ENCODE peak calls at places on chromosomes 7 and 10, in six cellular contexts. Y, D, K, L, Z and V are unnamed samples.

GRCh38 chr10:13983035-13983434 is 347.7 kb downstream of the FRMD4A start:
- DNase-seq in Y (no peak), D (no peak), K (no peak), L (no peak), Z (no peak), V (no peak)

GRCh38 chr7:74579800-74580685 is 77.5 kb upstream of the GTF2I start:
- DNase-seq in Y (peak; percentile 58), D (no peak), K (no peak), L (peak; percentile 42), Z (no peak), V (no peak)

GRCh38 chr7:3747452-3747851 is 446.4 kb downstream of the SDK1 start:
- DNase-seq in Y (no peak), D (no peak), K (peak; percentile 24), L (no peak), Z (no peak), V (no peak)

GRCh38 chr7:26397786-26398435 is 106.2 kb downstream of the SNX10 start:
- DNase-seq in Y (peak; percentile 44), D (peak; percentile 64), K (no peak), L (peak; percentile 14), Z (no peak), V (no peak)

GRCh38 chr7:151312831-151313809 is 28.5 kb upstream of the NUB1 start:
- DNase-seq in Y (no peak), D (no peak), K (no peak), L (no peak), Z (no peak), V (no peak)

GRCh38 chr7:151389768-151390593 is 19.9 kb downstream of the WDR86 start:
- DNase-seq in Y (no peak), D (no peak), K (no peak), L (no peak), Z (no peak), V (no peak)

GRCh38 chr7:83749495-83749894 is 100.6 kb upstream of the SEMA3E start:
- DNase-seq in Y (no peak), D (no peak), K (no peak), L (no peak), Z (no peak), V (no peak)

GRCh38 chr7:30226593-30227268 is 57.7 kb upstream of the ZNRF2 start:
- DNase-seq in Y (peak; percentile 62), D (peak; percentile 71), K (peak; percentile 7), L (peak; percentile 67), Z (no peak), V (peak; percentile 29)

GRCh38 chr10:116041948-116042347 is 231.1 kb downstream of the GFRA1 start:
- DNase-seq in Y (no peak), D (no peak), K (no peak), L (no peak), Z (no peak), V (no peak)

GRCh38 chr10:112955736-112956421 is 5.8 kb downstream of the TCF7L2 start:
- DNase-seq in Y (no peak), D (no peak), K (no peak), L (peak; percentile 84), Z (peak; percentile 68), V (no peak)

GRCh38 chr7:117715784-117716445 is 157.3 kb downstream of the CTTNBP2 start:
- DNase-seq in Y (peak; percentile 68), D (peak; percentile 33), K (peak; percentile 78), L (peak; percentile 72), Z (no peak), V (peak; percentile 25)

GRCh38 chr7:84263106-84263505 is 68.5 kb upstream of the SEMA3A start:
- DNase-seq in Y (no peak), D (no peak), K (no peak), L (no peak), Z (no peak), V (no peak)

GRCh38 chr10:71963756-71964668 is at the start of gene CHST3:
- DNase-seq in Y (peak; percentile 77), D (peak; percentile 67), K (peak; percentile 55), L (peak; percentile 37), Z (peak; percentile 91), V (no peak)

GRCh38 chr10:112972606-112973005 is 22.6 kb downstream of the TCF7L2 start:
- DNase-seq in Y (no peak), D (no peak), K (no peak), L (no peak), Z (no peak), V (no peak)

GRCh38 chr7:46220066-46220630 is 299.1 kb upstream of the IGFBP3 start:
- DNase-seq in Y (no peak), D (no peak), K (no peak), L (peak; percentile 88), Z (no peak), V (no peak)

GRCh38 chr7:104980969-104981670 is 32.9 kb upstream of the KMT2E start:
- DNase-seq in Y (peak; percentile 81), D (no peak), K (peak; percentile 83), L (peak; percentile 79), Z (no peak), V (peak; percentile 13)

GRCh38 chr10:26213157-26213780 is 3.3 kb upstream of the GAD2 start:
- DNase-seq in Y (no peak), D (no peak), K (no peak), L (no peak), Z (no peak), V (no peak)

GRCh38 chr7:1562611-1563051 is 6.6 kb upstream of the TMEM184A start:
- DNase-seq in Y (no peak), D (no peak), K (no peak), L (no peak), Z (no peak), V (no peak)

GRCh38 chr10:30782543-30783461 is 153.2 kb upstream of the LYZL2 start:
- DNase-seq in Y (no peak), D (no peak), K (peak; percentile 15), L (peak; percentile 19), Z (no peak), V (no peak)

GRCh38 chr10:124238367-124238766 is 145.0 kb upstream of the CHST15 start:
- DNase-seq in Y (no peak), D (no peak), K (no peak), L (peak; percentile 5), Z (peak; percentile 55), V (no peak)

GRCh38 chr10:117092386-117092785 is 45.7 kb downstream of the VAX1 start:
- DNase-seq in Y (no peak), D (no peak), K (peak; percentile 96), L (no peak), Z (no peak), V (no peak)

GRCh38 chr10:117090831-117091230 is 47.2 kb downstream of the VAX1 start:
- DNase-seq in Y (no peak), D (no peak), K (peak; percentile 96), L (no peak), Z (no peak), V (no peak)

GRCh38 chr10:117096559-117097201 is 41.4 kb downstream of the VAX1 start:
- DNase-seq in Y (no peak), D (peak; percentile 18), K (peak; percentile 67), L (no peak), Z (no peak), V (no peak)

GRCh38 chr10:117094856-117095255 is 43.2 kb downstream of the VAX1 start:
- DNase-seq in Y (no peak), D (no peak), K (no peak), L (no peak), Z (no peak), V (peak; percentile 29)
- H3K9me3 ChIP-seq in Y (no peaks in the 10 kb centered on the region), D (no peaks in the 10 kb centered on the region), K (no peaks in the 10 kb centered on the region), L (no peaks in the 10 kb centered on the region), Z (no peaks in the 10 kb centered on the region), V (no peaks in the 10 kb centered on the region)

GRCh38 chr7:5053175-5053574 is 7.5 kb downstream of the RBAK start:
- DNase-seq in Y (no peak), D (no peak), K (no peak), L (no peak), Z (no peak), V (no peak)
- H3K9me3 ChIP-seq in Y (no peaks in the 10 kb centered on the region), D (peaks cover 2% of the 10 kb centered on the region), K (peaks cover 34% of the 10 kb centered on the region), L (peaks cover 12% of the 10 kb centered on the region), Z (peaks cover 8% of the 10 kb centered on the region), V (no peaks in the 10 kb centered on the region)

DNA sequence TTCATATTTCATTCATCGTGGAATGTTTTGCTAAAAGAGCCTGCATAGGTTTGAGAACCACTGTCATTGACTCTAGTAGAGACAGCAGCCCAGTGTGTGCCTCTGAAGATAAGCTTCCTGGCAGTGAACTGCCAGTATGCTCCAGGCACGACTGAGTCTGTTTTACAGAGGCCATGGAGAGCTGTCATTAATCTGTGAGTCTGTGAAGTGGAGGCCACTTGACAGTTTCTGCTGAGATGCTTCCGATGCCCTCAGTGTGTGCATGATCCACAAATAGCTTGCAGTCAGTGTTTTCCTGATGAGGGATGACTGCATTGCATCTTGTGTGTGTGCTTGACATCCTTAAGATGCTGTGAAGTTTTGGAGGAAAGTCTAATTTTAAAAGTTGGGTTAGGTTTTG is 162.2 kb downstream of the PFKFB3 start:
- DNase-seq in Y (peak; percentile 92), D (no peak), K (no peak), L (no peak), Z (no peak), V (no peak)
- H3K9me3 ChIP-seq in Y (no peaks in the 10 kb centered on the region), D (no peaks in the 10 kb centered on the region), K (no peaks in the 10 kb centered on the region), L (no peaks in the 10 kb centered on the region), Z (no peaks in the 10 kb centered on the region), V (no peaks in the 10 kb centered on the region)

DNA sequence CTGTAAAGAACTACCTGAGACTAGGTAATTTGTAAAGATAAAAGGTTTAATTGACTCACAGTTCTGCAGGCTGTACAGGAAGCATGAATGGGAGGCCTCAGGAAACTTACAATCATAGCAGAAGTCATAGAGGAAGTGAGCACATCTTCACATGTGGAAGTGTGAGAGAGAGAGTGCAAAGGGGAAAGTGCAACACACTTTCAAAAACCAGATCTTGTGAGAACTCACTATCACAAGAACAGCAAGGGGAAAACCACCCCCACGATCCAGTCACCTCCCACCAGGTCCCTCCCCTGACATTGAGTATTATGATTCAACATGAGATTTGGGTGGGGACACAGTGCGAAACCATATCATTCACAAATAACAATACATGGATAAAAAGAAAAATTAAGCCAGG is 24.5 kb downstream of the AVL9 start:
- DNase-seq in Y (no peak), D (no peak), K (no peak), L (no peak), Z (no peak), V (no peak)
- H3K9me3 ChIP-seq in Y (no peaks in the 10 kb centered on the region), D (peaks cover 21% of the 10 kb centered on the region), K (peaks cover 41% of the 10 kb centered on the region), L (peaks cover 26% of the 10 kb centered on the region), Z (no peaks in the 10 kb centered on the region), V (peaks cover 9% of the 10 kb centered on the region)